ENCODE peak calls at places on chromosomes 6 and 20, in six cellular contexts. One of them, this sample, is unnamed.

GRCh38 chr20:63488331-63489251 is 10.3 kb downstream of the EEF1A2 start:
- DNase-seq in GM06990: no peak
- DNase-seq in NB4: no peak
- DNase-seq in GM12864: no peak
- DNase-seq in dorsolateral prefrontal cortex: no peak
- DNase-seq in upper lobe of right lung: no peak
- DNase-seq in this sample: no peak

GRCh38 chr6:2697291-2697690 is 53.4 kb downstream of the MYLK4 start:
- DNase-seq in GM06990: no peak
- DNase-seq in NB4: no peak
- DNase-seq in GM12864: no peak
- DNase-seq in dorsolateral prefrontal cortex: no peak
- DNase-seq in upper lobe of right lung: no peak
- DNase-seq in this sample: no peak

GRCh38 chr6:89260310-89260709 is 43.2 kb upstream of the GABRR1 start:
- DNase-seq in GM06990: no peak
- DNase-seq in NB4: peak
- DNase-seq in GM12864: no peak
- DNase-seq in dorsolateral prefrontal cortex: no peak
- DNase-seq in upper lobe of right lung: no peak
- DNase-seq in this sample: peak

GRCh38 chr20:13771853-13772453 is 12.8 kb downstream of the ESF1 start:
- DNase-seq in GM06990: no peak
- DNase-seq in NB4: peak
- DNase-seq in GM12864: no peak
- DNase-seq in dorsolateral prefrontal cortex: no peak
- DNase-seq in upper lobe of right lung: no peak
- DNase-seq in this sample: peak

GRCh38 chr6:28137458-28138020 is 4.1 kb upstream of the ZKSCAN8 start:
- DNase-seq in GM06990: peak
- DNase-seq in NB4: peak
- DNase-seq in GM12864: no peak
- DNase-seq in dorsolateral prefrontal cortex: no peak
- DNase-seq in upper lobe of right lung: no peak
- DNase-seq in this sample: peak

GRCh38 chr6:37050854-37051137 is 45.3 kb downstream of the FGD2 start:
- DNase-seq in GM06990: no peak
- DNase-seq in NB4: no peak
- DNase-seq in GM12864: no peak
- DNase-seq in dorsolateral prefrontal cortex: no peak
- DNase-seq in upper lobe of right lung: no peak
- DNase-seq in this sample: no peak

GRCh38 chr6:83735461-83735860 is 26.6 kb upstream of the SNAP91 start:
- DNase-seq in GM06990: no peak
- DNase-seq in NB4: no peak
- DNase-seq in GM12864: no peak
- DNase-seq in dorsolateral prefrontal cortex: no peak
- DNase-seq in upper lobe of right lung: no peak
- DNase-seq in this sample: no peak

GRCh38 chr6:121691126-121691540 is 255.7 kb downstream of the GJA1 start:
- DNase-seq in GM06990: no peak
- DNase-seq in NB4: no peak
- DNase-seq in GM12864: no peak
- DNase-seq in dorsolateral prefrontal cortex: no peak
- DNase-seq in upper lobe of right lung: no peak
- DNase-seq in this sample: no peak

GRCh38 chr6:13653296-13653695 is 38.2 kb downstream of the NOL7 start:
- DNase-seq in GM06990: no peak
- DNase-seq in NB4: no peak
- DNase-seq in GM12864: no peak
- DNase-seq in dorsolateral prefrontal cortex: no peak
- DNase-seq in upper lobe of right lung: no peak
- DNase-seq in this sample: no peak

GRCh38 chr20:58610811-58611210 is 40.3 kb upstream of the STX16 start:
- DNase-seq in GM06990: no peak
- DNase-seq in NB4: no peak
- DNase-seq in GM12864: no peak
- DNase-seq in dorsolateral prefrontal cortex: no peak
- DNase-seq in upper lobe of right lung: no peak
- DNase-seq in this sample: no peak

GRCh38 chr20:34979366-34980153 is 23.9 kb downstream of the MYH7B start:
- DNase-seq in GM06990: no peak
- DNase-seq in NB4: no peak
- DNase-seq in GM12864: no peak
- DNase-seq in dorsolateral prefrontal cortex: no peak
- DNase-seq in upper lobe of right lung: no peak
- DNase-seq in this sample: no peak

GRCh38 chr6:159606786-159607185 is 86.3 kb downstream of the SOD2 start:
- DNase-seq in GM06990: no peak
- DNase-seq in NB4: no peak
- DNase-seq in GM12864: no peak
- DNase-seq in dorsolateral prefrontal cortex: no peak
- DNase-seq in upper lobe of right lung: no peak
- DNase-seq in this sample: no peak

GRCh38 chr6:116385462-116385807 is 14.7 kb downstream of the DSE start:
- DNase-seq in GM06990: no peak
- DNase-seq in NB4: no peak
- DNase-seq in GM12864: no peak
- DNase-seq in dorsolateral prefrontal cortex: no peak
- DNase-seq in upper lobe of right lung: no peak
- DNase-seq in this sample: no peak

GRCh38 chr6:710601-711571 is 17.9 kb upstream of the EXOC2 start:
- DNase-seq in GM06990: peak
- DNase-seq in NB4: peak
- DNase-seq in GM12864: peak
- DNase-seq in dorsolateral prefrontal cortex: peak
- DNase-seq in upper lobe of right lung: peak
- DNase-seq in this sample: peak

GRCh38 chr20:32820000-32820697 is 395 bp downstream of the MAPRE1 start:
- DNase-seq in GM06990: peak
- DNase-seq in NB4: peak
- DNase-seq in GM12864: peak
- DNase-seq in dorsolateral prefrontal cortex: peak
- DNase-seq in upper lobe of right lung: peak
- DNase-seq in this sample: peak

GRCh38 chr6:162179196-162179951 is 548.2 kb downstream of the PRKN start:
- DNase-seq in GM06990: no peak
- DNase-seq in NB4: no peak
- DNase-seq in GM12864: no peak
- DNase-seq in dorsolateral prefrontal cortex: no peak
- DNase-seq in upper lobe of right lung: no peak
- DNase-seq in this sample: no peak

GRCh38 chr20:5073154-5074049 is 46.4 kb downstream of the PCNA start:
- DNase-seq in GM06990: no peak
- DNase-seq in NB4: peak
- DNase-seq in GM12864: no peak
- DNase-seq in dorsolateral prefrontal cortex: no peak
- DNase-seq in upper lobe of right lung: peak
- DNase-seq in this sample: no peak

GRCh38 chr20:36644713-36645109 is 1.3 kb downstream of the SLA2 start:
- DNase-seq in GM06990: no peak
- DNase-seq in NB4: no peak
- DNase-seq in GM12864: no peak
- DNase-seq in dorsolateral prefrontal cortex: no peak
- DNase-seq in upper lobe of right lung: no peak
- DNase-seq in this sample: no peak

GRCh38 chr20:36647194-36648121 is 1.5 kb upstream of the SLA2 start:
- DNase-seq in GM06990: no peak
- DNase-seq in NB4: no peak
- DNase-seq in GM12864: no peak
- DNase-seq in dorsolateral prefrontal cortex: no peak
- DNase-seq in upper lobe of right lung: peak
- DNase-seq in this sample: no peak

GRCh38 chr20:36646678-36647077 is 682 bp upstream of the SLA2 start:
- DNase-seq in GM06990: no peak
- DNase-seq in NB4: no peak
- DNase-seq in GM12864: no peak
- DNase-seq in dorsolateral prefrontal cortex: no peak
- DNase-seq in upper lobe of right lung: peak
- DNase-seq in this sample: no peak

GRCh38 chr20:36645353-36645752 is 643 bp downstream of the SLA2 start:
- DNase-seq in GM06990: no peak
- DNase-seq in NB4: no peak
- DNase-seq in GM12864: no peak
- DNase-seq in dorsolateral prefrontal cortex: no peak
- DNase-seq in upper lobe of right lung: no peak
- DNase-seq in this sample: no peak

DNA sequence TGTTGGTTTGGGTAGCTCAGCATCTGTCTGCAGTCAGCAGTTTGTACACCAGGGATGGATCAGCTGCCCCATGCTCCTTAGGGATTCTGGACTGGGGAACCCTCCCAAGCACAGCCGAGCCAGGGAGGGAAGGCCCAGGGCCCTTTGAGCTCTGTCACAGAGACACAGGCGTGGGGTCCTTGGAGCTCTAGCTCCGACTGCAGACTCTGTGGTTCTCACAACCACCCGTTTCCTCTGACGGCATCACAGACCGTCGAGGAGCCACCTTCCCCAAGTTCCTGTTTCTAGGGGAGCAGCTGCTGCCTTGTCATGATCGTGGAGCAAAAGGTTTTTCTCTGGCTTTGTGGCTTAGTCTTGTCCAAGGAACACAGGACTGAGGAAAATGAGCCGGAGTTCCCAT is at the start of gene SLA2:
- DNase-seq in GM06990: peak
- DNase-seq in NB4: peak
- DNase-seq in GM12864: no peak
- DNase-seq in dorsolateral prefrontal cortex: no peak
- DNase-seq in upper lobe of right lung: peak
- DNase-seq in this sample: peak
- TF ChIP-seq CTCF in GM06990: no peak
- TF ChIP-seq CTCF in NB4: no peak
- TF ChIP-seq CTCF in GM12864: no peak
- TF ChIP-seq CTCF in dorsolateral prefrontal cortex: no peak
- TF ChIP-seq CTCF in upper lobe of right lung: no peak
- TF ChIP-seq CTCF in this sample: no peak

GRCh38 chr6:10404107-10404798 is 10.6 kb downstream of the TFAP2A start:
- DNase-seq in GM06990: peak
- DNase-seq in NB4: peak
- DNase-seq in GM12864: peak
- DNase-seq in dorsolateral prefrontal cortex: peak
- DNase-seq in upper lobe of right lung: peak
- DNase-seq in this sample: peak
- TF ChIP-seq CTCF in GM06990: peak
- TF ChIP-seq CTCF in NB4: peak
- TF ChIP-seq CTCF in GM12864: peak
- TF ChIP-seq CTCF in dorsolateral prefrontal cortex: peak
- TF ChIP-seq CTCF in upper lobe of right lung: peak
- TF ChIP-seq CTCF in this sample: peak

GRCh38 chr6:55011034-55011433 is 163.3 kb upstream of the HCRTR2 start:
- DNase-seq in GM06990: no peak
- DNase-seq in NB4: peak
- DNase-seq in GM12864: no peak
- DNase-seq in dorsolateral prefrontal cortex: no peak
- DNase-seq in upper lobe of right lung: no peak
- DNase-seq in this sample: no peak
- TF ChIP-seq CTCF in GM06990: peak
- TF ChIP-seq CTCF in NB4: no peak
- TF ChIP-seq CTCF in GM12864: no peak
- TF ChIP-seq CTCF in dorsolateral prefrontal cortex: no peak
- TF ChIP-seq CTCF in upper lobe of right lung: no peak
- TF ChIP-seq CTCF in this sample: no peak

GRCh38 chr6:63571382-63571882 is 848 bp upstream of the LOC128125822 start:
- DNase-seq in GM06990: no peak
- DNase-seq in NB4: peak
- DNase-seq in GM12864: no peak
- DNase-seq in dorsolateral prefrontal cortex: no peak
- DNase-seq in upper lobe of right lung: no peak
- DNase-seq in this sample: no peak
- TF ChIP-seq CTCF in GM06990: no peak
- TF ChIP-seq CTCF in NB4: no peak
- TF ChIP-seq CTCF in GM12864: peak
- TF ChIP-seq CTCF in dorsolateral prefrontal cortex: no peak
- TF ChIP-seq CTCF in upper lobe of right lung: no peak
- TF ChIP-seq CTCF in this sample: no peak

GRCh38 chr20:3068986-3069900 is 2.2 kb upstream of the OXT start:
- DNase-seq in GM06990: no peak
- DNase-seq in NB4: peak
- DNase-seq in GM12864: no peak
- DNase-seq in dorsolateral prefrontal cortex: no peak
- DNase-seq in upper lobe of right lung: no peak
- DNase-seq in this sample: peak
- TF ChIP-seq CTCF in GM06990: peak
- TF ChIP-seq CTCF in NB4: peak
- TF ChIP-seq CTCF in GM12864: peak
- TF ChIP-seq CTCF in dorsolateral prefrontal cortex: no peak
- TF ChIP-seq CTCF in upper lobe of right lung: peak
- TF ChIP-seq CTCF in this sample: peak

GRCh38 chr6:127115032-127115661 is 3.3 kb upstream of the RSPO3 start:
- DNase-seq in GM06990: no peak
- DNase-seq in NB4: no peak
- DNase-seq in GM12864: no peak
- DNase-seq in dorsolateral prefrontal cortex: no peak
- DNase-seq in upper lobe of right lung: no peak
- DNase-seq in this sample: no peak
- TF ChIP-seq CTCF in GM06990: no peak
- TF ChIP-seq CTCF in NB4: no peak
- TF ChIP-seq CTCF in GM12864: no peak
- TF ChIP-seq CTCF in dorsolateral prefrontal cortex: no peak
- TF ChIP-seq CTCF in upper lobe of right lung: no peak
- TF ChIP-seq CTCF in this sample: no peak

DNA sequence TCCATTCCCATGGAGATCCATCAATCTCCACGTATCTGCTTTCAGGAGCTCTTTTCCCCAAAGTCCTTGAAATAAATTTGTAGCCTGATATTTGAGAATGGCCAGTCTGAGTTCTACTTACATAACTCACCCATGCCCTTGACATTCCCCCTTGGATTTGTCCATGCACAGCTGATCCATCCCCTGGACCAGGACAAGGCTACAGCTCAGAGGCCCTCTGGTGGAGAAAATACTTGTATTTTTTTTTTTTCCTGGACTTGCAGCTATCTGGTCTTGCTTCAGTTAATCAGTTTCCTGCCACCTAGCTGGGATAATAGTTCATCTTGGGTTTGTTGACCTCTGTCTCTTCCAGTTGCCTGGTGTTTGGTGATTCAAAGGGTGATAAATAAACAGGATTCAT is 467.6 kb downstream of the DHX35 start:
- DNase-seq in GM06990: no peak
- DNase-seq in NB4: no peak
- DNase-seq in GM12864: no peak
- DNase-seq in dorsolateral prefrontal cortex: no peak
- DNase-seq in upper lobe of right lung: no peak
- DNase-seq in this sample: no peak
- TF ChIP-seq CTCF in GM06990: peak
- TF ChIP-seq CTCF in NB4: peak
- TF ChIP-seq CTCF in GM12864: peak
- TF ChIP-seq CTCF in dorsolateral prefrontal cortex: peak
- TF ChIP-seq CTCF in upper lobe of right lung: peak
- TF ChIP-seq CTCF in this sample: no peak

DNA sequence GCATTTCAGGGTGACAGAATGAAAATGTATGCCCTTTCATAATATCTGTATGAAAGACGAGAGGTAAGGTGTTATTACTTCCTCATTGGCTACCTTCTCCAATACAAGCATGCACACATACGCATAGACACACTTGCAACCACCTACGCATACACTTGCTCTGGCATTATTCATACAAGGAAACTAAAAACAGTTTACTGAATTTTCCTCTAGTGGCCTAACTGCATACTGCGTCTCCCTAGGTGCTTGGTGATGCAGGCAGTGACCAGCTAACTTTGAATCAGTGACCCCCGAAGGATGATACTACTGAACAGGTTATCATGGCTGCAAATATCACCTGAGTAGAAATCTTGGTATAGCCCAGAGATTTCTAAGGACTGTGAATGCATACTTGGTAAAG is 593.1 kb downstream of the PKHD1 start:
- DNase-seq in GM06990: no peak
- DNase-seq in NB4: no peak
- DNase-seq in GM12864: no peak
- DNase-seq in dorsolateral prefrontal cortex: no peak
- DNase-seq in upper lobe of right lung: no peak
- DNase-seq in this sample: no peak
- TF ChIP-seq CTCF in GM06990: peak
- TF ChIP-seq CTCF in NB4: no peak
- TF ChIP-seq CTCF in GM12864: peak
- TF ChIP-seq CTCF in dorsolateral prefrontal cortex: no peak
- TF ChIP-seq CTCF in upper lobe of right lung: no peak
- TF ChIP-seq CTCF in this sample: no peak

This sample was measured in GM20000.